ENCODE peak calls at places on chromosomes 16 and 17, in five cellular contexts. N is Peyer's patch, W is transverse colon, Q is AG04450, H is body of pancreas. G is an unnamed sample. For H3K27me3, the result is how much of the 10 kb centered on the place peaks cover.

GRCh38 chr17:48143629-48144028 is 36.1 kb downstream of the SNX11 start:
- DNase-seq in N (no peak), W (no peak), Q (no peak), H (no peak), G (no peak)

GRCh38 chr17:4182043-4182442 is 39.0 kb downstream of the CYB5D2 start:
- DNase-seq in N (peak), W (no peak), Q (no peak), H (no peak), G (no peak)

GRCh38 chr16:18983565-18984424 is at the start of gene TMC7:
- DNase-seq in N (peak), W (peak), Q (peak), H (peak), G (no peak)

GRCh38 chr17:9932481-9932880 is 27.4 kb upstream of the RCVRN start:
- DNase-seq in N (no peak), W (no peak), Q (no peak), H (no peak), G (no peak)

GRCh38 chr17:60354223-60354622 is 37.7 kb downstream of the USP32 start:
- DNase-seq in N (no peak), W (no peak), Q (peak), H (no peak), G (no peak)

GRCh38 chr17:38768417-38768816 is 15.9 kb downstream of the PSMB3 start:
- DNase-seq in N (no peak), W (no peak), Q (no peak), H (no peak), G (no peak)

GRCh38 chr16:25065899-25066298 is 45.6 kb upstream of the LCMT1 start:
- DNase-seq in N (peak), W (no peak), Q (no peak), H (no peak), G (no peak)

GRCh38 chr17:44559288-44560249 is 2.3 kb downstream of the FZD2 start:
- DNase-seq in N (no peak), W (no peak), Q (no peak), H (no peak), G (no peak)

DNA sequence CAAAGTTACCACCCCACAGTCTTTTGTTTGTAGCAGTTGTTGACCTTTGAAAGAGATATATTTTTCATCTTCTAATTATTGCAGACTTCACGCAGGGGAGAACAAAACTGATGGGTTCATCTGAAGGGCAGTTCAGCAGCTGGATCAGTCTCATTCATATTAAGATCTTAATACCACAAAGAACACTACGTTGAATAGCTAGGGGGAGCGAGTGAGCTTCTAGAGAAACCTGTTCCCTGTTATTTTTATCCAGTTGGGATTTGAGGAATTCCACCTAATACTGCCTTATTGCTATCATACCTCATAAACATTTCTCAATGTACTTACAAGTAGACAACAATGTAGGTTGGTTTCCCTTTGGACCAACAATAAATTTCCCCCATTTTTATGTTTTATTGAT is 306.1 kb upstream of the KIF2B start:
- DNase-seq in N (no peak), W (no peak), Q (no peak), H (no peak), G (no peak)
- TF ChIP-seq CTCF in N (no peak), W (no peak), Q (no peak), H (peak), G (no peak)

GRCh38 chr16:86573646-86574508 is 4.5 kb upstream of the FOXL1 start:
- DNase-seq in N (no peak), W (no peak), Q (no peak), H (no peak), G (no peak)
- H3K27me3 ChIP-seq in N (under half), W (half or more), Q (under half), H (under half), G (under half)

DNA sequence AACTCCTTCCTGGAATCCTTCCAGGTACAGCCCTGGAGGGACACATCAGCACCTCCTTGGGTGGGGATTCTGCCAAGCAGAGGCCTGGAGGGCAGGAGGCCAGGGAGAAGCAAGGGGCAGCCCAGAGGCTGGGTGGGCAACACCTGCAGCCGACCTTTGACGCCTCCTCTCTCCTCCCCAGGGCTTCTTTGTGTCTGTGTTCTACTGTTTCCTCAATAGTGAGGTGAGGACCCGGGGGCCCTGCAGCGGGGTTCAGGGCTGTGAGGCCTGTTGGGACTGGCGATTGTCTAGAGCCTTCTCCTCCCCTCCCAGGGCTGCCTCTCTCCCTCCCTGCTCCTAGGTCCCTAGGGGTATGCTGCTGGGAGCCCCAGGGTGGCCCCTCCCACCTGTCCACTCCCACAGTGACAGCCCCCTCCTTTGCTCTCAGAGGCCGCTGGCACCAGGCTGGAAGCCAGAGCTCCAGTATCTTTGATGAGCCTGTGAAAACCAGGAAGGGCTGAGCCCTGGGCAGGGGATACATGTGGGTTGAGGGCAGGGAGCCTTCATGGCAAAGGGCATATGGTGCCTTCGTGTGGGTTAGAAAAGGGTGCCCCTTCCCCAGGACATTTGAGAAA is 10.7 kb upstream of the SPPL2C start:
- DNase-seq in N (no peak), W (no peak), Q (no peak), H (no peak), G (no peak)
- TF ChIP-seq CTCF in N (no peak), W (no peak), Q (no peak), H (no peak), G (no peak)

GRCh38 chr16:53866520-53866919 is 162.6 kb downstream of the FTO start:
- DNase-seq in N (no peak), W (no peak), Q (no peak), H (no peak), G (no peak)
- H3K27me3 ChIP-seq in N (under half), W (under half), Q (under half), H (under half), G (under half)

GRCh38 chr17:42520540-42520951 is 15.5 kb upstream of the NAGLU start:
- DNase-seq in N (no peak), W (no peak), Q (no peak), H (no peak), G (peak)
- TF ChIP-seq CTCF in N (no peak), W (no peak), Q (peak), H (no peak), G (no peak)

DNA sequence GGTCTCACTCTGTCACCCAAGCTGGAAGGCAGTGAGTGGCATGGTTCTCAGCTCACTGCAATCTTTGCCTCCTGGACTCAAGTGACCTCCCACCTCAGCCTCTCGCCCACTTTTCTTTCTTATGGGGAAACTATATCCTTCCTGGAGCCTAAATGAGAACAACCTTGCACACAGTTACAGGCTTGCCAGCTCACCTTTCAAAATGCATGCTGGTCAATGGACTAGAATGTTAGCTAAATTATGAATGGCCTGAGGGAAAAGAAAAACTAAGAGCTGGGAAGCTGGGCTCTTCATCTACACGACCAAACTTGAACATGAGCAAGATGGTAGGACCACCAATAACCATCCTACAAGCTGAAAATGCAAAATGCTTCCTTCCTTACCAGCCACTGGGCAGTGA is 10.6 kb upstream of the LHX1 start:
- DNase-seq in N (no peak), W (no peak), Q (no peak), H (no peak), G (no peak)
- H3K27me3 ChIP-seq in N (under half), W (half or more), Q (under half), H (under half), G (under half)

GRCh38 chr17:40821536-40821935 is 878 bp downstream of the KRT10 start:
- DNase-seq in N (no peak), W (no peak), Q (no peak), H (no peak), G (no peak)

GRCh38 chr17:40820228-40820838 is 2.1 kb downstream of the KRT10 start:
- DNase-seq in N (no peak), W (no peak), Q (no peak), H (no peak), G (no peak)

GRCh38 chr17:40818733-40819527 is 3.5 kb downstream of the KRT10 start:
- DNase-seq in N (peak), W (peak), Q (peak), H (peak), G (peak)

GRCh38 chr17:40818343-40818732 is 4.1 kb downstream of the KRT10 start:
- DNase-seq in N (no peak), W (no peak), Q (no peak), H (no peak), G (no peak)

DNA sequence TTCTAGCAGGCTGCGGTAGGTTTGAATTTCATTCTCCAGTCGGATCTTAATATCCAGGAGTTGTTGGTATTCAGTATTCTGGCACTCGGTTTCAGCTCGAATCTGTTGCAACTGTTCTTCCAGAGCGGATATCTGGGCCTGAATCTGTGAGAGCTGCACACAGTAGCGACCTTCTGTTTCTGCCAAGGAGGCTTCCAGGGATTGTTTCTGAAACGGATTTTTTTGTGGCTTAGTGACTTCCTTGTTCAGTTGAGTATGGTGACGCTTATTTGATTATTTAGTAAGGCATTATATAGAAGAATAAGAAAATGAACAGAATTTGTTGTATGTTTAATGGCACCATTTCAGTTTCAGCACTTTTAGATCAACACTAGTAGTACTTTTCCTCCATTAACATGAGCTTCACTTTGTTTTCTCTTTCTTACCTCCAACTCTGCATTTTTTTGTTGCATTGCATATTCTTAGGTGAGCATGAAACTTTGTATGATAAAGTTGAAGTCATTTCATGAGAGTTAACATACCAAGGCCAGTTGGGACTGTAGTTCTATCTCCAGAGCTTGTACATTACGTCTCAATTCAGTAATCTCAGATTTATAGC is 2.8 kb downstream of the KRT10 start:
- DNase-seq in N (no peak), W (no peak), Q (no peak), H (peak), G (no peak)
- TF ChIP-seq CTCF in N (no peak), W (no peak), Q (no peak), H (no peak), G (no peak)

GRCh38 chr16:1152651-1153259 is at the start of gene CACNA1H:
- DNase-seq in N (peak), W (no peak), Q (no peak), H (no peak), G (peak)

GRCh38 chr16:1153480-1154160 is 714 bp downstream of the CACNA1H start:
- DNase-seq in N (no peak), W (no peak), Q (no peak), H (no peak), G (no peak)

GRCh38 chr16:1151424-1152122 is 1.3 kb upstream of the CACNA1H start:
- DNase-seq in N (no peak), W (no peak), Q (no peak), H (no peak), G (no peak)

GRCh38 chr16:1150511-1150982 is 2.4 kb upstream of the CACNA1H start:
- DNase-seq in N (no peak), W (no peak), Q (no peak), H (no peak), G (no peak)

GRCh38 chr16:1152123-1152638 is 725 bp upstream of the CACNA1H start:
- DNase-seq in N (peak), W (no peak), Q (no peak), H (no peak), G (peak)
- H3K27me3 ChIP-seq in N (under half), W (half or more), Q (under half), H (under half), G (under half)

GRCh38 chr16:684067-684794 is at the start of gene JMJD8:
- DNase-seq in N (peak), W (peak), Q (peak), H (peak), G (peak)

GRCh38 chr16:687499-687898 is 2.7 kb downstream of the WDR24 start:
- DNase-seq in N (no peak), W (no peak), Q (no peak), H (no peak), G (no peak)

GRCh38 chr16:684961-685696 is 995 bp upstream of the JMJD8 start:
- DNase-seq in N (no peak), W (no peak), Q (no peak), H (no peak), G (no peak)

GRCh38 chr16:686459-687260 is 2.5 kb upstream of the JMJD8 start:
- DNase-seq in N (no peak), W (no peak), Q (no peak), H (no peak), G (no peak)

DNA sequence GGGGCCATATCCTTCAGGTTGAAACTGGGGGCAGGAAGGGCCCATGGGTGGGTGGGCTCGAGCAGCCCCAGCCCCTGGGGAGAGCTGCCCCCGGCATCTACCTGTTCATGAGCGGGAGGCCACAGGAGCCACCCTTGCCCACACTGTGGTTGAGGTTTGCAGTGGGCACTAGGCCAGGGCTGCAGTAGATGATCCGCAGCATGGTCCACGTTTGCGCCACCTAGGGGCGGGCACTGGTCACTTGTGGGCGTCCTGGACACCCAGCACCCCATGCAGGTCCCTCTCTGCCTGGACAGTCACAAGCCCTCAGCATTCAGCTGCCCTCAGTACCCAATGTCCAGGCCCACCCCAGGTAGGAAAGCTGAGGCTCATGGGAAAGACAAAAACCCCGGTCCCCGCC is 1.8 kb upstream of the JMJD8 start:
- DNase-seq in N (peak), W (peak), Q (no peak), H (peak), G (no peak)
- TF ChIP-seq CTCF in N (no peak), W (peak), Q (peak), H (peak), G (no peak)

G was measured in CD8-positive, alpha-beta T cell.